ENCODE peak calls at places on chromosomes 7 and 10, in nine cellular contexts. Z is OCI-LY7; C is CD8-positive, alpha-beta memory T cell; W is pancreas; I is astrocyte of the spinal cord; P is epithelial cell of esophagus; B is H7; A is small intestine; X is K562. J is an unnamed sample.

GRCh38 chr10:11354823-11355222 is 256.6 kb downstream of the USP6NL start:
- DNase-seq in P (no peak), A (no peak), B (no peak), W (no peak), Z (no peak), C (no peak), I (no peak), X (no peak), J (no peak)

GRCh38 chr7:121521681-121522405 is 125.7 kb upstream of the FAM3C start:
- DNase-seq in P (no peak), C (no peak), B (no peak), A (no peak), W (no peak), X (no peak), I (peak; percentile 24), Z (no peak), J (no peak)

GRCh38 chr7:2040893-2041270 is 191.9 kb downstream of the MAD1L1 start:
- DNase-seq in A (no peak), P (no peak), B (no peak), X (no peak), Z (peak; percentile 53), C (peak; percentile 20), W (peak; percentile 18), I (no peak), J (no peak)

GRCh38 chr7:13262929-13263530 is 575.6 kb downstream of the ARL4A start:
- DNase-seq in B (no peak), W (no peak), X (peak; percentile 56), C (peak; percentile 22), A (peak; percentile 49), P (peak; percentile 58), Z (peak; percentile 26), I (peak; percentile 63), J (peak; percentile 79)

GRCh38 chr10:18332048-18332447 is 191.8 kb downstream of the CACNB2 start:
- DNase-seq in P (no peak), A (no peak), C (no peak), X (no peak), B (no peak), W (no peak), Z (no peak), I (no peak), J (no peak)

GRCh38 chr10:75452997-75453396 is 21.6 kb downstream of the LRMDA start:
- DNase-seq in B (no peak), P (no peak), I (no peak), A (no peak), X (no peak), Z (no peak), C (no peak), W (no peak), J (no peak)

GRCh38 chr10:76302936-76303656 is 871.7 kb downstream of the LRMDA start:
- DNase-seq in Z (no peak), C (no peak), P (no peak), B (no peak), X (no peak), W (no peak), A (no peak), I (peak; percentile 53), J (no peak)

GRCh38 chr10:4354382-4354812 is 471.6 kb upstream of the AKR1E2 start:
- DNase-seq in I (peak; percentile 91), P (peak; percentile 93), C (no peak), W (no peak), X (no peak), Z (no peak), B (no peak), A (no peak), J (no peak)

GRCh38 chr10:132120200-132120599 is 54.5 kb downstream of the JAKMIP3 start:
- DNase-seq in Z (no peak), C (no peak), P (no peak), I (no peak), W (no peak), A (no peak), X (no peak), B (peak; percentile 76), J (no peak)

GRCh38 chr7:25897261-25897782 is 254.7 kb upstream of the NFE2L3 start:
- DNase-seq in Z (no peak), X (peak; percentile 77), C (no peak), B (no peak), A (no peak), P (no peak), I (no peak), W (no peak), J (no peak)

DNA sequence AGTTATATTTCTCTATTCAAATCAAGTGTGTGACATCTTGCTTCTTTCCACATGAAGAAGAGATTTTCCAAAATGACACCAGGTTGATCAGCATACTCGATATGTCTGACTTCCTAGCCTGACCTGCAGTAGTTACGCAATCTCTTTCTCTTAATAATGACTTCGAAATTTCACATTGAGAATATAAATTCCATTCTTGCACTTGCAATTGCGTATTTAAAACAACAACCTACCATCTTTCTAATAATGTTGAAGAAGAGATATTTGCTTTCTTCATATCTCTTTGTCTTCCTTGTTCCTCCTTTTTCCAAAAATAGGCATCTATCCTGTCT is 276.3 kb downstream of the CSTF2T start:
- DNase-seq in I (no peak), W (no peak), X (no peak), C (no peak), Z (no peak), A (no peak), P (no peak), B (no peak), J (no peak)
- H3K4me3 ChIP-seq in I (no peak overlapping the region), W (no peak overlapping the region), X (no peak overlapping the region), C (no peak overlapping the region), Z (no peak overlapping the region), A (no peak overlapping the region), P (no peak overlapping the region), B (no peak overlapping the region), J (no peak overlapping the region)

GRCh38 chr10:124092270-124093075 is 925 bp downstream of the CHST15 start:
- DNase-seq in W (peak; percentile 73), A (no peak), Z (peak; percentile 81), I (peak; percentile 41), X (no peak), C (no peak), P (peak; percentile 65), B (peak; percentile 95), J (no peak)

GRCh38 chr10:124091646-124092269 is 1.6 kb downstream of the CHST15 start:
- DNase-seq in W (no peak), A (no peak), X (no peak), Z (peak; percentile 58), I (peak; percentile 32), P (peak; percentile 18), B (peak; percentile 90), C (no peak), J (no peak)

GRCh38 chr10:124088944-124089343 is 4.5 kb downstream of the CHST15 start:
- DNase-seq in X (no peak), P (peak; percentile 53), W (no peak), Z (no peak), I (no peak), B (no peak), C (no peak), A (no peak), J (no peak)

GRCh38 chr10:124089859-124090258 is 3.5 kb downstream of the CHST15 start:
- DNase-seq in C (no peak), W (no peak), P (no peak), X (no peak), Z (no peak), I (no peak), A (no peak), B (no peak), J (no peak)

DNA sequence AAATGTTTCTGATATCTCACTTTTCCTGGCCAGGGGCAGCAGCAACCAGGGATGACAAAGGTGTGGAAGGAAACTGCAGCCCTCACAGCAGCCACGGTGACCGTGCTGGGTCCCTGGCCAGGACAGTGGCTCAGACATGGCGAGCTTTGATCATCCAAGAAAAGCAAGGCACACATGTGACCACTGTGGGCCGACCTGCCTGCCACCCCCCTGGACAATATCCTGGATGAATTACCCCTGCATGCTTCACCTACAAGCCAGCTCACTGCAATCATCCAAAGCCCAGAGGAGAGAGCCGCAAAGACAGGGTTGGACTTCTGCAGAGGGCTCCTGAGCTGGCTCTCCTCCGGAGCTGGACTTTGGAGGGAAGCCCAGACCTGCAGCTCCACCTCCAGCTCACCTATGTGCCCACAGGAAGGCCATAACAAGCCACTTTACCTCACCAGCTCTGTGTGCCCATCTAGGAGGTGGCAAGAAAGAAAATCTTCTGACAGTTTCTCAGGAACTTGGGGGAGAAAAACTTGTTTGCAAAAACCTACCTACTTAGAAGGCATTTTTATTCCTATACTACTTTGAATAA is 2.7 kb downstream of the CHST15 start:
- DNase-seq in I (no peak), P (no peak), X (no peak), Z (no peak), W (no peak), C (no peak), B (no peak), A (no peak), J (no peak)
- H3K4me3 ChIP-seq in I (no peak overlapping the region), P (no peak overlapping the region), X (no peak overlapping the region), Z (peak overlapping the region; percentile 81), W (no peak overlapping the region), C (no peak overlapping the region), B (no peak overlapping the region), A (no peak overlapping the region), J (no peak overlapping the region)

GRCh38 chr10:29534590-29534989 is 100.2 kb downstream of the SVIL start:
- DNase-seq in P (no peak), X (no peak), C (no peak), Z (no peak), B (no peak), W (no peak), I (no peak), A (no peak), J (no peak)

GRCh38 chr10:29533696-29534285 is 101.0 kb downstream of the SVIL start:
- DNase-seq in I (no peak), B (no peak), C (no peak), W (no peak), Z (no peak), P (peak; percentile 17), X (no peak), A (no peak), J (no peak)

GRCh38 chr10:29533046-29533445 is 101.7 kb downstream of the SVIL start:
- DNase-seq in X (no peak), P (no peak), W (no peak), A (no peak), I (no peak), Z (no peak), B (no peak), C (no peak), J (no peak)

GRCh38 chr10:29535778-29536459 is 98.9 kb downstream of the SVIL start:
- DNase-seq in P (peak; percentile 34), Z (no peak), X (no peak), W (peak; percentile 61), I (no peak), C (no peak), A (no peak), B (peak; percentile 32), J (no peak)

GRCh38 chr10:29535012-29535777 is 99.6 kb downstream of the SVIL start:
- DNase-seq in A (peak; percentile 21), C (no peak), I (peak; percentile 92), Z (no peak), P (peak; percentile 49), W (peak; percentile 88), X (peak; percentile 42), B (peak; percentile 78), J (no peak)
- H3K4me3 ChIP-seq in A (no peak overlapping the region), C (no peak overlapping the region), I (no peak overlapping the region), Z (no peak overlapping the region), P (no peak overlapping the region), W (no peak overlapping the region), X (no peak overlapping the region), B (no peak overlapping the region), J (no peak overlapping the region)

DNA sequence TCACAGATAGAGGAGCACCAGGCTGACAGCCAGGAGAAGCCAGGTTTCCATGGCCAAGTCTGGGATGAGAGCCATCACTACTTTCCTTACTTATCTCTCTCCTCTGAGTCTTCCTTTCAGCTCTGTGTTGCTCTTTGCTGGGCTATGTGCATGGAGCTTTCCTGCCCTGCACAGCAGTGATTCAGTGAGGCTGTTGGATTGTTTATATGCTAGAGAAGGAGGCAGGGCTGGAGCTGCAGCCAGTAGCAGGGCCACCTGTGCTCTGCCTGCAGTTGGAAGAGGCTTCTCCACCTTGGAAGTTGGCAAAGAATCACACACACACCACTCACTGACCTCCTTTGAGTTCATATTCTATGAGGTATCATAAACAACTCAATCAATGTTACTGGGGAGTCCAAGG is at the start of gene CYP3A4:
- DNase-seq in I (no peak), C (no peak), X (no peak), W (no peak), A (peak; percentile 94), Z (no peak), B (no peak), P (no peak), J (no peak)
- H3K4me3 ChIP-seq in I (no peak within 1 kb of the TSS), C (no peak within 1 kb of the TSS), X (no peak within 1 kb of the TSS), W (no peak within 1 kb of the TSS), A (no peak within 1 kb of the TSS), Z (no peak within 1 kb of the TSS), B (no peak within 1 kb of the TSS), P (no peak within 1 kb of the TSS), J (no peak within 1 kb of the TSS)